ENCODE peak calls at places on chromosome 20, in six cellular contexts. One of them, this sample, is unnamed.
A peak's percentile ranks its signal among the peaks of the same experiment; 100 is the strongest.

GRCh38 chr20:41204304-41205265 is 67.2 kb downstream of the PLCG1 start:
- DNase-seq in H1: no peak
- DNase-seq in H9: no peak
- DNase-seq in IMR-90: no peak
- DNase-seq in trophoblast cell: peak; percentile 7
- DNase-seq in neuronal stem cell: no peak
- DNase-seq in this sample: no peak

GRCh38 chr20:10762216-10762615 is 88.4 kb upstream of the JAG1 start:
- DNase-seq in neuronal stem cell: no peak
- DNase-seq in IMR-90: no peak
- DNase-seq in trophoblast cell: no peak
- DNase-seq in H1: no peak
- DNase-seq in H9: no peak
- DNase-seq in this sample: no peak

GRCh38 chr20:43389839-43390626 is 67.7 kb upstream of the SRSF6 start:
- DNase-seq in neuronal stem cell: peak; percentile 26
- DNase-seq in H1: peak; percentile 92
- DNase-seq in IMR-90: no peak
- DNase-seq in trophoblast cell: no peak
- DNase-seq in H9: peak; percentile 67
- DNase-seq in this sample: no peak

GRCh38 chr20:6863798-6864201 is 96.3 kb downstream of the BMP2 start:
- DNase-seq in neuronal stem cell: no peak
- DNase-seq in IMR-90: no peak
- DNase-seq in H1: no peak
- DNase-seq in trophoblast cell: no peak
- DNase-seq in H9: no peak
- DNase-seq in this sample: no peak

GRCh38 chr20:17725094-17725835 is 25.5 kb downstream of the BANF2 start:
- DNase-seq in neuronal stem cell: no peak
- DNase-seq in H1: no peak
- DNase-seq in H9: no peak
- DNase-seq in IMR-90: no peak
- DNase-seq in trophoblast cell: no peak
- DNase-seq in this sample: no peak

GRCh38 chr20:47502271-47502730 is 614 bp downstream of the NCOA3 start:
- DNase-seq in H1: peak; percentile 59
- DNase-seq in trophoblast cell: no peak
- DNase-seq in H9: no peak
- DNase-seq in IMR-90: peak; percentile 8
- DNase-seq in neuronal stem cell: peak; percentile 41
- DNase-seq in this sample: peak; percentile 40

GRCh38 chr20:63032026-63032800 is 25.4 kb upstream of the BHLHE23 start:
- DNase-seq in H9: no peak
- DNase-seq in trophoblast cell: no peak
- DNase-seq in IMR-90: no peak
- DNase-seq in neuronal stem cell: no peak
- DNase-seq in H1: no peak
- DNase-seq in this sample: no peak

GRCh38 chr20:35010405-35011192 is 54.9 kb downstream of the MYH7B start:
- DNase-seq in trophoblast cell: no peak
- DNase-seq in neuronal stem cell: no peak
- DNase-seq in H1: no peak
- DNase-seq in IMR-90: no peak
- DNase-seq in H9: peak; percentile 20
- DNase-seq in this sample: no peak

GRCh38 chr20:61186771-61187170 is 65.3 kb upstream of the CDH4 start:
- DNase-seq in IMR-90: peak; percentile 42
- DNase-seq in trophoblast cell: no peak
- DNase-seq in neuronal stem cell: no peak
- DNase-seq in H9: no peak
- DNase-seq in H1: no peak
- DNase-seq in this sample: peak; percentile 64

GRCh38 chr20:62651285-62652021 is 9.2 kb downstream of the SLCO4A1 start:
- DNase-seq in IMR-90: peak; percentile 49
- DNase-seq in neuronal stem cell: no peak
- DNase-seq in H1: peak; percentile 57
- DNase-seq in trophoblast cell: peak; percentile 57
- DNase-seq in H9: no peak
- DNase-seq in this sample: peak; percentile 19

GRCh38 chr20:17730069-17730468 is 30.3 kb downstream of the BANF2 start:
- DNase-seq in H1: no peak
- DNase-seq in H9: no peak
- DNase-seq in trophoblast cell: no peak
- DNase-seq in neuronal stem cell: no peak
- DNase-seq in IMR-90: no peak
- DNase-seq in this sample: no peak

GRCh38 chr20:44039741-44040140 is 125.1 kb downstream of the TOX2 start:
- DNase-seq in neuronal stem cell: no peak
- DNase-seq in IMR-90: no peak
- DNase-seq in H9: no peak
- DNase-seq in trophoblast cell: no peak
- DNase-seq in H1: no peak
- DNase-seq in this sample: no peak

GRCh38 chr20:4437131-4437530 is 284.6 kb upstream of the PRND start:
- DNase-seq in neuronal stem cell: no peak
- DNase-seq in IMR-90: no peak
- DNase-seq in H9: no peak
- DNase-seq in trophoblast cell: no peak
- DNase-seq in H1: no peak
- DNase-seq in this sample: no peak

GRCh38 chr20:55782861-55783260 is 222.5 kb downstream of the CBLN4 start:
- DNase-seq in IMR-90: no peak
- DNase-seq in trophoblast cell: no peak
- DNase-seq in neuronal stem cell: no peak
- DNase-seq in H9: no peak
- DNase-seq in H1: no peak
- DNase-seq in this sample: no peak

GRCh38 chr20:60037120-60037499 is 78.9 kb downstream of the CDH26 start:
- DNase-seq in IMR-90: peak; percentile 59
- DNase-seq in neuronal stem cell: no peak
- DNase-seq in H9: peak; percentile 58
- DNase-seq in H1: no peak
- DNase-seq in trophoblast cell: no peak
- DNase-seq in this sample: peak; percentile 13

GRCh38 chr20:62357681-62358080 is 9.4 kb downstream of the LAMA5 start:
- DNase-seq in trophoblast cell: no peak
- DNase-seq in neuronal stem cell: no peak
- DNase-seq in H9: no peak
- DNase-seq in IMR-90: no peak
- DNase-seq in H1: no peak
- DNase-seq in this sample: no peak

GRCh38 chr20:42775037-42775436 is 414.7 kb downstream of the PTPRT start:
- DNase-seq in IMR-90: no peak
- DNase-seq in H1: no peak
- DNase-seq in trophoblast cell: no peak
- DNase-seq in neuronal stem cell: no peak
- DNase-seq in H9: no peak
- DNase-seq in this sample: no peak

GRCh38 chr20:47392015-47392720 is 35.7 kb upstream of the ZMYND8 start:
- DNase-seq in IMR-90: peak; percentile 97
- DNase-seq in H1: no peak
- DNase-seq in trophoblast cell: peak; percentile 91
- DNase-seq in H9: no peak
- DNase-seq in neuronal stem cell: no peak
- DNase-seq in this sample: peak; percentile 95

GRCh38 chr20:51431321-51431720 is 111.2 kb downstream of the NFATC2 start:
- DNase-seq in H1: no peak
- DNase-seq in neuronal stem cell: no peak
- DNase-seq in IMR-90: no peak
- DNase-seq in H9: no peak
- DNase-seq in trophoblast cell: no peak
- DNase-seq in this sample: no peak
- H3K14ac ChIP-seq in H1: no peak overlapping the region
- H3K14ac ChIP-seq in neuronal stem cell: no peak overlapping the region
- H3K14ac ChIP-seq in IMR-90: no peak overlapping the region
- H3K14ac ChIP-seq in H9: no peak overlapping the region
- H3K14ac ChIP-seq in trophoblast cell: peak overlapping the region; percentile 86
- H3K14ac ChIP-seq in this sample: no peak overlapping the region

GRCh38 chr20:54633903-54634302 is 158.5 kb downstream of the DOK5 start:
- DNase-seq in neuronal stem cell: no peak
- DNase-seq in IMR-90: no peak
- DNase-seq in H1: no peak
- DNase-seq in H9: no peak
- DNase-seq in trophoblast cell: no peak
- DNase-seq in this sample: no peak
- H3K14ac ChIP-seq in neuronal stem cell: no peak overlapping the region
- H3K14ac ChIP-seq in IMR-90: no peak overlapping the region
- H3K14ac ChIP-seq in H1: no peak overlapping the region
- H3K14ac ChIP-seq in H9: no peak overlapping the region
- H3K14ac ChIP-seq in trophoblast cell: no peak overlapping the region
- H3K14ac ChIP-seq in this sample: no peak overlapping the region

DNA sequence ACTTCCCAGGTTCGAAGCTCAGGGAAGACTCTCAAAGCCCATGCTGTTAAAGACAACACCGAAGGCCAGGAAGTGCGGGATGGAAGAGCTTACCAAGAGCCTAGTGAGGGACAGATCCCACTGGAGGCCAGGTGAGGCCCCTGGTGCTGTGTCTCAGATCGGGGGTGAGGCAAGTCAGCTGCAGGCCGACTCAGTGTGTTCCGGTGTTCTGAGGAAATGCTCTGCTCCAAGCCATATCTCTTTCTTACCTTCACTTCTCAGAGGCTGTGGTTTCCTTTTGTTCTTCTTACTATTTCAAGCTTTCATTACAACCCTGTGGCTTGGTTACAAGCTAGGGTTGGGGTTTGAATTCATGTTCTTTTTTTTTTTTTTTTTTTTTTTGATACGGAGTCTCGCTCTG is 114.3 kb upstream of the ZFP64 start:
- DNase-seq in H9: no peak
- DNase-seq in neuronal stem cell: no peak
- DNase-seq in H1: no peak
- DNase-seq in trophoblast cell: no peak
- DNase-seq in IMR-90: no peak
- DNase-seq in this sample: no peak
- H3K14ac ChIP-seq in H9: no peak overlapping the region
- H3K14ac ChIP-seq in neuronal stem cell: no peak overlapping the region
- H3K14ac ChIP-seq in H1: no peak overlapping the region
- H3K14ac ChIP-seq in trophoblast cell: no peak overlapping the region
- H3K14ac ChIP-seq in IMR-90: no peak overlapping the region
- H3K14ac ChIP-seq in this sample: no peak overlapping the region

GRCh38 chr20:32465092-32465900 is 107.2 kb downstream of the ASXL1 start:
- DNase-seq in neuronal stem cell: no peak
- DNase-seq in H9: no peak
- DNase-seq in IMR-90: peak; percentile 92
- DNase-seq in trophoblast cell: peak; percentile 30
- DNase-seq in H1: no peak
- DNase-seq in this sample: peak; percentile 99

GRCh38 chr20:32462900-32463641 is 104.9 kb downstream of the ASXL1 start:
- DNase-seq in H9: no peak
- DNase-seq in H1: no peak
- DNase-seq in IMR-90: no peak
- DNase-seq in trophoblast cell: no peak
- DNase-seq in neuronal stem cell: no peak
- DNase-seq in this sample: peak; percentile 33

GRCh38 chr20:32461836-32462600 is 103.9 kb downstream of the ASXL1 start:
- DNase-seq in IMR-90: no peak
- DNase-seq in H9: no peak
- DNase-seq in neuronal stem cell: no peak
- DNase-seq in H1: no peak
- DNase-seq in trophoblast cell: no peak
- DNase-seq in this sample: no peak

GRCh38 chr20:32464401-32465091 is 106.4 kb downstream of the ASXL1 start:
- DNase-seq in IMR-90: no peak
- DNase-seq in H9: no peak
- DNase-seq in neuronal stem cell: no peak
- DNase-seq in H1: no peak
- DNase-seq in trophoblast cell: no peak
- DNase-seq in this sample: no peak

DNA sequence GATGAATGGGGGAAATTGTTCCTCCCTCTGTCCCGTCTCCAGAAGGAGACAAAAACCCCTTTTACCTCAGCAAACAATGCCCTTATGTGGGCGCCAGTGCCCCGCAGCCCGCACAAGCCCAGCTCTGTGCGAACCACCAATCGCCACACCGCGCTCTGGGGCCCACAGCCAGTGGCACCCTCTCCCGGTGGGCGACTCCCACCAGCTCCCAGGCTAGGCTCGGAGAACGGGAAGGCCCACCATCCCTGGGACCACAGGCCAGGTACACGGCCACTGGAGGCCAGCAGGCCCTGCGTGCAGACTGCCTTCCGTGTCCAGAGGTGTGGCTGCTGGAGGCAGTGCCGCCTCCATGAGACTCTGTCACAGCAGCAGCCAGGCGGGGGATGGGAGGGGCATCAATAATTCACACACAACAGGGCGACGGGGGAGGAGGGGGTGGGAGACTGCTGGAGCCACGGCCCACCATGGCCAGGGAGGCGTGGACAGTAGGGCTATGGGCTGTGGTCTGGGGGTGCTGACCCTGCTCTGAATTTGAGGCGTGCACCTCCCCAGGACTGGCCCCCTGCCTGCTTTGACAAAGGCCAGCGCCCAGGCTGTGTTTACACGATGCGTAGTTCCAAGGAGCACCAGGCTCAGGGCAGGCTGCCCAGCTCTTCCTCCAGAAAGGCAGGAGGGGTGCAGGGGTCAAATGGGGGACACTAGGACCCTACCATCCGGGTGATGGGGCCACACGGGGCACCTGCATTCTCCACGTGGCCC is 105.7 kb downstream of the ASXL1 start:
- DNase-seq in H1: no peak
- DNase-seq in IMR-90: no peak
- DNase-seq in trophoblast cell: no peak
- DNase-seq in neuronal stem cell: no peak
- DNase-seq in H9: no peak
- DNase-seq in this sample: peak; percentile 72
- H3K14ac ChIP-seq in H1: no peak overlapping the region
- H3K14ac ChIP-seq in IMR-90: no peak overlapping the region
- H3K14ac ChIP-seq in trophoblast cell: no peak overlapping the region
- H3K14ac ChIP-seq in neuronal stem cell: peak overlapping the region; percentile 76
- H3K14ac ChIP-seq in H9: no peak overlapping the region
- H3K14ac ChIP-seq in this sample: no peak overlapping the region

GRCh38 chr20:58416832-58417231 is 27.8 kb downstream of the VAPB start:
- DNase-seq in H9: no peak
- DNase-seq in IMR-90: no peak
- DNase-seq in H1: no peak
- DNase-seq in neuronal stem cell: no peak
- DNase-seq in trophoblast cell: no peak
- DNase-seq in this sample: no peak
- H3K14ac ChIP-seq in H9: no peak overlapping the region
- H3K14ac ChIP-seq in IMR-90: no peak overlapping the region
- H3K14ac ChIP-seq in H1: no peak overlapping the region
- H3K14ac ChIP-seq in neuronal stem cell: no peak overlapping the region
- H3K14ac ChIP-seq in trophoblast cell: no peak overlapping the region
- H3K14ac ChIP-seq in this sample: no peak overlapping the region

DNA sequence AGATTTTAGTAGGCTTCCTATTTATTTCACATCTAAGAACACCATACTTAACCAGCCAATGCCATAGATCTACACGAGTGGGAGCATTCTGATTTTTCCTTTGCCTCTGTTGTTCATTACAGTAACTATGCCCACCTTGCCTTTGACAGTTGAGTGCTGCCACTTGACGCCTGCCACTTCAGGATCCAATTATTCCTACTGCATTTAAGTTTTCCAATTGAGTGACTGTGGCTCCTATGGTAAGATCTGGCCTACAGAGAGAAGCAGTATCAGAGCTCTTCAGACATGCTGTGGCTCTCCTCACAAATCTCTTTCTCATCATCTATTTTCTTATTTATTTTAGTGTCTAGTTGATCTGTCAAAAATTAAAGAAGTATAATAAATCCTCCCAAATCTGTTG is 403.0 kb upstream of the SPTLC3 start:
- DNase-seq in neuronal stem cell: no peak
- DNase-seq in H1: no peak
- DNase-seq in IMR-90: no peak
- DNase-seq in trophoblast cell: no peak
- DNase-seq in H9: no peak
- DNase-seq in this sample: no peak
- H3K14ac ChIP-seq in neuronal stem cell: no peak overlapping the region
- H3K14ac ChIP-seq in H1: no peak overlapping the region
- H3K14ac ChIP-seq in IMR-90: no peak overlapping the region
- H3K14ac ChIP-seq in trophoblast cell: no peak overlapping the region
- H3K14ac ChIP-seq in H9: no peak overlapping the region
- H3K14ac ChIP-seq in this sample: no peak overlapping the region

This sample was measured in mesenchymal stem cell.